ENCODE peak calls at places on chromosomes 7 and 10, in four cellular contexts. Q is PC-3, J is GM23248, Y is fibroblast of lung. S is an unnamed sample.

GRCh38 chr10:3433131-3433530 is 260.5 kb upstream of the PITRM1 start:
- DNase-seq in Q (no peak), J (no peak), Y (no peak), S (no peak)

GRCh38 chr7:76515999-76516443 is 5.7 kb downstream of the UPK3B start:
- DNase-seq in Y (no peak), J (peak; percentile 60), Q (peak; percentile 51), S (no peak)

GRCh38 chr10:126216221-126216701 is 172.0 kb downstream of the ADAM12 start:
- DNase-seq in Y (peak; percentile 52), Q (no peak), J (peak; percentile 44), S (peak; percentile 38)

GRCh38 chr10:35059486-35059885 is 30.7 kb downstream of the CUL2 start:
- DNase-seq in J (no peak), Q (no peak), Y (no peak), S (no peak)

GRCh38 chr7:135761751-135762488 is 13.3 kb upstream of the FAM180A start:
- DNase-seq in Y (peak; percentile 20), Q (no peak), J (peak; percentile 92), S (no peak)

GRCh38 chr7:20197837-20198236 is 19.3 kb downstream of the MACC1 start:
- DNase-seq in Q (peak; percentile 19), J (no peak), Y (no peak), S (no peak)

GRCh38 chr10:95430231-95430951 is 130.8 kb downstream of the SORBS1 start:
- DNase-seq in Q (peak; percentile 75), J (peak; percentile 71), Y (peak; percentile 62), S (peak; percentile 80)

GRCh38 chr10:11178606-11179221 is 161.0 kb downstream of the CELF2 start:
- DNase-seq in Y (peak; percentile 56), J (no peak), Q (no peak), S (peak; percentile 55)

GRCh38 chr10:24480447-24480846 is 243.2 kb downstream of the ARHGAP21 start:
- DNase-seq in Q (no peak), J (no peak), Y (no peak), S (no peak)

GRCh38 chr7:90723866-90724265 is 127.7 kb downstream of the CDK14 start:
- DNase-seq in Q (no peak), J (no peak), Y (no peak), S (no peak)

GRCh38 chr10:86128360-86128759 is 238.2 kb downstream of the GRID1 start:
- DNase-seq in Y (no peak), Q (no peak), J (no peak), S (no peak)

GRCh38 chr7:151896486-151896885 is 19.6 kb upstream of the PRKAG2 start:
- DNase-seq in J (no peak), Y (no peak), Q (no peak), S (no peak)

GRCh38 chr10:119619215-119619614 is 22.5 kb upstream of the TIAL1 start:
- DNase-seq in J (no peak), Q (no peak), Y (no peak), S (no peak)

GRCh38 chr7:17939111-17939669 is 1.1 kb downstream of the SNX13 start:
- DNase-seq in Y (peak; percentile 45), J (peak; percentile 68), Q (peak; percentile 67), S (peak; percentile 11)

GRCh38 chr7:80453699-80454340 is 58.0 kb downstream of the GNAT3 start:
- DNase-seq in Q (peak; percentile 57), Y (peak; percentile 69), J (peak; percentile 38), S (peak; percentile 29)

DNA sequence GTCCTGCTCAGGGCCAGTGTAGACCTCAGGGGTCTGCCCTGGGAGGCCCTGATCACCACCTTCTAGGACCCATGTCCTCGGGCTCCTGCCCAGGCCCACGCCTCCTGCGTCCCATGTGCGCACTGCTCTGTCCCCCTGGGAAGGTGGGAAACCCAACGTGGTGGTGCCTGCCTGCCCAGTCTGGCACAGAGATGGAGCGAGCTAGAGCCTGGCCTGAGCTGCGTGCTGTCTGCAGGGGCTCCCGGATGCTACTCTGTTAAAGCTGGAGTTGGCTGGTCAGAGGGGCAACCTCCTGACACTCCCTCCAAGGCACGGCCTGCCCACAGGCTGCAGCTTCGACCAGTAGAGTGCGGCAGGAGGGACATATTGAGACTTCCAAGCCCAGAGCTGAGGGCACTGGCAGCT is 171.7 kb downstream of the DNAJB6 start:
- DNase-seq in J (no peak), Y (no peak), Q (no peak), S (no peak)
- H3K4me2 ChIP-seq in J (no peak overlapping the region), Y (no peak overlapping the region), Q (no peak overlapping the region), S (no peak overlapping the region)

GRCh38 chr10:8042864-8043568 is 11.5 kb upstream of the GATA3 start:
- DNase-seq in Y (no peak), Q (no peak), J (no peak), S (no peak)
- TF ChIP-seq EZH2 in Y (peak; percentile 24), Q (no peak), J (no peak), S (peak; percentile 80)

DNA sequence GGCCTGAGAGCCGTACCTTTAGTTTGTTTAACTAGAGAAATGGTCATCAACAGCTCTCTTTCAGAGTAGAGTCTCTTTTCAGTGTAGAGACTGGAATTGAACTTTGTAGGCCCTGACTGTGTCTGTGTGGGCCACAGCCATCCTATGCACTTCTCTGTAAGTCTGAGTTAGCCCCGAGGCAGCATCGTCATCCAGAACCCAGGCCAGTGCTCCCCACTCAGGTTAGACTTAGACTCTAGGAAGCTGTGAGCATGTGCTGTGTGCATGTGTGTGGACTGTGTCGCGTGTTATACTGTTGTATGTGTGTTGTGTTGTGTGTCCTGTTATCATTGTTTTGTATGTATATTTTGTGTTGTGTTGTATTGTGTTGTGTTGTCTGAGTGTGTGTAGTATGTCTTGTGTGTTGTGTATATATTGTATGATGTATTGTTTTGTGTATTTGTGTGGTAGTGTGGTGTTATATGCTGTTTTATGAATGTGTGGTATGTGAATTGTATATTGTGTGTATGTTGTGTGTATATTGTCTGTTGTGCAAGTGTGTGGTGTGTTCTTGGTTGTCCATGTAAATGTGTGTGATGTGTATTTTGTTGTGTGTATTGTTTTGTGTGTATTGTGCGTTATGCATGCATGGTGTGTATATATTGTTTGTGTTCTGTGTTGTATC is 18.1 kb upstream of the NCAPG2 start:
- DNase-seq in J (no peak), Q (no peak), Y (no peak), S (no peak)
- H3K4me1 ChIP-seq in J (no peaks in the 10 kb centered on the region), Q (no peaks in the 10 kb centered on the region), Y (no peaks in the 10 kb centered on the region), S (no peaks in the 10 kb centered on the region)

GRCh38 chr7:38518516-38518915 is 112.7 kb downstream of the AMPH start:
- DNase-seq in Q (no peak), J (peak; percentile 38), Y (no peak), S (no peak)
- H3K4me2 ChIP-seq in Q (no peak overlapping the region), J (no peak overlapping the region), Y (no peak overlapping the region), S (no peak overlapping the region)

GRCh38 chr7:97027427-97028234 is 3.0 kb upstream of the DLX5 start:
- DNase-seq in Y (peak; percentile 85), J (peak; percentile 90), Q (peak; percentile 83), S (peak; percentile 90)
- TF ChIP-seq EZH2 in Y (peak; percentile 19), J (no peak), Q (no peak), S (no peak)

GRCh38 chr7:51237727-51238126 is 78.9 kb downstream of the COBL start:
- DNase-seq in J (no peak), Q (no peak), Y (no peak), S (no peak)
- H3K4me1 ChIP-seq in J (no peaks in the 10 kb centered on the region), Q (no peaks in the 10 kb centered on the region), Y (no peaks in the 10 kb centered on the region), S (peaks cover 9% of the 10 kb centered on the region)

S was measured in hepatocyte.